ENCODE peak calls at places on chromosomes 12 and 14, in six cellular contexts. One of them, this sample, is unnamed.
A peak's percentile ranks its signal among the peaks of the same experiment; 100 is the strongest.

GRCh38 chr14:92846162-92846897 is 52.2 kb downstream of the GOLGA5 start:
- DNase-seq in stimulated activated CD8-positive, alpha-beta memory T cell treated with anti-CD3 and anti-CD28 coated beads, Interleukin-15, amount 100 ng/mL, for 4 hours: no peak
- DNase-seq in HFFc6: peak; percentile 78
- DNase-seq in left cardiac atrium: no peak
- DNase-seq in upper lobe of right lung: no peak
- DNase-seq in activated B cell treated with CpG ODN at 0.5 μM for 24 hours: no peak
- DNase-seq in this sample: no peak

GRCh38 chr14:63362305-63362914 is 43.7 kb upstream of the GPHB5 start:
- DNase-seq in left cardiac atrium: no peak
- DNase-seq in activated B cell treated with CpG ODN at 0.5 μM for 24 hours: no peak
- DNase-seq in stimulated activated CD8-positive, alpha-beta memory T cell treated with anti-CD3 and anti-CD28 coated beads, Interleukin-15, amount 100 ng/mL, for 4 hours: no peak
- DNase-seq in upper lobe of right lung: no peak
- DNase-seq in HFFc6: no peak
- DNase-seq in this sample: no peak

GRCh38 chr12:120249266-120249874 is 16.2 kb downstream of the PXN start:
- DNase-seq in HFFc6: no peak
- DNase-seq in left cardiac atrium: no peak
- DNase-seq in upper lobe of right lung: no peak
- DNase-seq in stimulated activated CD8-positive, alpha-beta memory T cell treated with anti-CD3 and anti-CD28 coated beads, Interleukin-15, amount 100 ng/mL, for 4 hours: no peak
- DNase-seq in activated B cell treated with CpG ODN at 0.5 μM for 24 hours: no peak
- DNase-seq in this sample: no peak

GRCh38 chr12:66813137-66813867 is 134.4 kb upstream of the GRIP1 start:
- DNase-seq in activated B cell treated with CpG ODN at 0.5 μM for 24 hours: no peak
- DNase-seq in HFFc6: no peak
- DNase-seq in upper lobe of right lung: no peak
- DNase-seq in left cardiac atrium: no peak
- DNase-seq in stimulated activated CD8-positive, alpha-beta memory T cell treated with anti-CD3 and anti-CD28 coated beads, Interleukin-15, amount 100 ng/mL, for 4 hours: no peak
- DNase-seq in this sample: no peak

GRCh38 chr14:51035611-51036192 is 59.2 kb downstream of the TRIM9 start:
- DNase-seq in HFFc6: no peak
- DNase-seq in upper lobe of right lung: no peak
- DNase-seq in left cardiac atrium: no peak
- DNase-seq in stimulated activated CD8-positive, alpha-beta memory T cell treated with anti-CD3 and anti-CD28 coated beads, Interleukin-15, amount 100 ng/mL, for 4 hours: no peak
- DNase-seq in activated B cell treated with CpG ODN at 0.5 μM for 24 hours: no peak
- DNase-seq in this sample: no peak

GRCh38 chr12:54624316-54625279 is 10.1 kb downstream of the LACRT start:
- DNase-seq in HFFc6: no peak
- DNase-seq in stimulated activated CD8-positive, alpha-beta memory T cell treated with anti-CD3 and anti-CD28 coated beads, Interleukin-15, amount 100 ng/mL, for 4 hours: no peak
- DNase-seq in upper lobe of right lung: no peak
- DNase-seq in activated B cell treated with CpG ODN at 0.5 μM for 24 hours: no peak
- DNase-seq in left cardiac atrium: no peak
- DNase-seq in this sample: no peak

GRCh38 chr14:104801284-104802119 is 601 bp downstream of the ZBTB42 start:
- DNase-seq in left cardiac atrium: no peak
- DNase-seq in activated B cell treated with CpG ODN at 0.5 μM for 24 hours: no peak
- DNase-seq in upper lobe of right lung: no peak
- DNase-seq in HFFc6: no peak
- DNase-seq in stimulated activated CD8-positive, alpha-beta memory T cell treated with anti-CD3 and anti-CD28 coated beads, Interleukin-15, amount 100 ng/mL, for 4 hours: no peak
- DNase-seq in this sample: no peak

GRCh38 chr12:2259368-2259767 is 206.6 kb downstream of the CACNA1C start:
- DNase-seq in left cardiac atrium: no peak
- DNase-seq in stimulated activated CD8-positive, alpha-beta memory T cell treated with anti-CD3 and anti-CD28 coated beads, Interleukin-15, amount 100 ng/mL, for 4 hours: no peak
- DNase-seq in upper lobe of right lung: no peak
- DNase-seq in activated B cell treated with CpG ODN at 0.5 μM for 24 hours: no peak
- DNase-seq in HFFc6: no peak
- DNase-seq in this sample: no peak

GRCh38 chr14:56798447-56799326 is 11.6 kb downstream of the OTX2 start:
- DNase-seq in left cardiac atrium: no peak
- DNase-seq in activated B cell treated with CpG ODN at 0.5 μM for 24 hours: no peak
- DNase-seq in HFFc6: no peak
- DNase-seq in upper lobe of right lung: no peak
- DNase-seq in stimulated activated CD8-positive, alpha-beta memory T cell treated with anti-CD3 and anti-CD28 coated beads, Interleukin-15, amount 100 ng/mL, for 4 hours: no peak
- DNase-seq in this sample: no peak

GRCh38 chr12:101855364-101855884 is 22.0 kb upstream of the DRAM1 start:
- DNase-seq in left cardiac atrium: no peak
- DNase-seq in activated B cell treated with CpG ODN at 0.5 μM for 24 hours: no peak
- DNase-seq in upper lobe of right lung: no peak
- DNase-seq in HFFc6: no peak
- DNase-seq in stimulated activated CD8-positive, alpha-beta memory T cell treated with anti-CD3 and anti-CD28 coated beads, Interleukin-15, amount 100 ng/mL, for 4 hours: no peak
- DNase-seq in this sample: no peak

GRCh38 chr14:78403278-78403815 is 233.2 kb downstream of the NRXN3 start:
- DNase-seq in upper lobe of right lung: no peak
- DNase-seq in stimulated activated CD8-positive, alpha-beta memory T cell treated with anti-CD3 and anti-CD28 coated beads, Interleukin-15, amount 100 ng/mL, for 4 hours: no peak
- DNase-seq in left cardiac atrium: no peak
- DNase-seq in HFFc6: no peak
- DNase-seq in activated B cell treated with CpG ODN at 0.5 μM for 24 hours: no peak
- DNase-seq in this sample: no peak

GRCh38 chr12:103712191-103712590 is 125.1 kb downstream of the STAB2 start:
- DNase-seq in activated B cell treated with CpG ODN at 0.5 μM for 24 hours: no peak
- DNase-seq in left cardiac atrium: no peak
- DNase-seq in stimulated activated CD8-positive, alpha-beta memory T cell treated with anti-CD3 and anti-CD28 coated beads, Interleukin-15, amount 100 ng/mL, for 4 hours: no peak
- DNase-seq in HFFc6: no peak
- DNase-seq in upper lobe of right lung: no peak
- DNase-seq in this sample: no peak

GRCh38 chr12:93219947-93220346 is 157.8 kb upstream of the NUDT4 start:
- DNase-seq in left cardiac atrium: no peak
- DNase-seq in stimulated activated CD8-positive, alpha-beta memory T cell treated with anti-CD3 and anti-CD28 coated beads, Interleukin-15, amount 100 ng/mL, for 4 hours: no peak
- DNase-seq in activated B cell treated with CpG ODN at 0.5 μM for 24 hours: no peak
- DNase-seq in upper lobe of right lung: no peak
- DNase-seq in HFFc6: no peak
- DNase-seq in this sample: no peak

GRCh38 chr14:103711516-103712431 is 3.5 kb downstream of the XRCC3 start:
- DNase-seq in activated B cell treated with CpG ODN at 0.5 μM for 24 hours: no peak
- DNase-seq in stimulated activated CD8-positive, alpha-beta memory T cell treated with anti-CD3 and anti-CD28 coated beads, Interleukin-15, amount 100 ng/mL, for 4 hours: no peak
- DNase-seq in left cardiac atrium: peak; percentile 75
- DNase-seq in HFFc6: no peak
- DNase-seq in upper lobe of right lung: peak; percentile 79
- DNase-seq in this sample: peak; percentile 71

GRCh38 chr14:39432619-39433451 is 602 bp upstream of the FBXO33 start:
- DNase-seq in left cardiac atrium: peak; percentile 92
- DNase-seq in stimulated activated CD8-positive, alpha-beta memory T cell treated with anti-CD3 and anti-CD28 coated beads, Interleukin-15, amount 100 ng/mL, for 4 hours: peak; percentile 52
- DNase-seq in upper lobe of right lung: peak; percentile 98
- DNase-seq in activated B cell treated with CpG ODN at 0.5 μM for 24 hours: peak; percentile 83
- DNase-seq in HFFc6: peak; percentile 70
- DNase-seq in this sample: peak; percentile 91

GRCh38 chr12:76384560-76384959 is 36.3 kb upstream of the BBS10 start:
- DNase-seq in upper lobe of right lung: no peak
- DNase-seq in activated B cell treated with CpG ODN at 0.5 μM for 24 hours: no peak
- DNase-seq in HFFc6: no peak
- DNase-seq in left cardiac atrium: no peak
- DNase-seq in stimulated activated CD8-positive, alpha-beta memory T cell treated with anti-CD3 and anti-CD28 coated beads, Interleukin-15, amount 100 ng/mL, for 4 hours: no peak
- DNase-seq in this sample: no peak

GRCh38 chr12:51048601-51049369 is 658 bp downstream of the LETMD1 start:
- DNase-seq in stimulated activated CD8-positive, alpha-beta memory T cell treated with anti-CD3 and anti-CD28 coated beads, Interleukin-15, amount 100 ng/mL, for 4 hours: no peak
- DNase-seq in left cardiac atrium: no peak
- DNase-seq in HFFc6: no peak
- DNase-seq in activated B cell treated with CpG ODN at 0.5 μM for 24 hours: no peak
- DNase-seq in upper lobe of right lung: no peak
- DNase-seq in this sample: no peak

GRCh38 chr12:69851976-69852375 is 26.9 kb downstream of the MYRFL start:
- DNase-seq in HFFc6: no peak
- DNase-seq in activated B cell treated with CpG ODN at 0.5 μM for 24 hours: no peak
- DNase-seq in left cardiac atrium: no peak
- DNase-seq in stimulated activated CD8-positive, alpha-beta memory T cell treated with anti-CD3 and anti-CD28 coated beads, Interleukin-15, amount 100 ng/mL, for 4 hours: no peak
- DNase-seq in upper lobe of right lung: no peak
- DNase-seq in this sample: no peak

GRCh38 chr12:30754383-30754749 is 385 bp downstream of the CAPRIN2 start:
- DNase-seq in activated B cell treated with CpG ODN at 0.5 μM for 24 hours: no peak
- DNase-seq in upper lobe of right lung: no peak
- DNase-seq in left cardiac atrium: no peak
- DNase-seq in HFFc6: no peak
- DNase-seq in stimulated activated CD8-positive, alpha-beta memory T cell treated with anti-CD3 and anti-CD28 coated beads, Interleukin-15, amount 100 ng/mL, for 4 hours: no peak
- DNase-seq in this sample: no peak

GRCh38 chr12:108561852-108562347 is 496 bp upstream of the ISCU start:
- DNase-seq in HFFc6: no peak
- DNase-seq in left cardiac atrium: no peak
- DNase-seq in upper lobe of right lung: no peak
- DNase-seq in stimulated activated CD8-positive, alpha-beta memory T cell treated with anti-CD3 and anti-CD28 coated beads, Interleukin-15, amount 100 ng/mL, for 4 hours: no peak
- DNase-seq in activated B cell treated with CpG ODN at 0.5 μM for 24 hours: no peak
- DNase-seq in this sample: no peak

GRCh38 chr12:104216461-104217058 is 981 bp downstream of the TXNRD1 start:
- DNase-seq in HFFc6: no peak
- DNase-seq in upper lobe of right lung: no peak
- DNase-seq in activated B cell treated with CpG ODN at 0.5 μM for 24 hours: no peak
- DNase-seq in stimulated activated CD8-positive, alpha-beta memory T cell treated with anti-CD3 and anti-CD28 coated beads, Interleukin-15, amount 100 ng/mL, for 4 hours: no peak
- DNase-seq in left cardiac atrium: no peak
- DNase-seq in this sample: no peak

GRCh38 chr12:57467212-57467874 is 7.8 kb downstream of the GLI1 start:
- DNase-seq in activated B cell treated with CpG ODN at 0.5 μM for 24 hours: no peak
- DNase-seq in HFFc6: no peak
- DNase-seq in left cardiac atrium: no peak
- DNase-seq in stimulated activated CD8-positive, alpha-beta memory T cell treated with anti-CD3 and anti-CD28 coated beads, Interleukin-15, amount 100 ng/mL, for 4 hours: no peak
- DNase-seq in upper lobe of right lung: no peak
- DNase-seq in this sample: no peak

GRCh38 chr12:1093166-1093751 is 102.2 kb downstream of the ERC1 start:
- DNase-seq in left cardiac atrium: no peak
- DNase-seq in upper lobe of right lung: no peak
- DNase-seq in stimulated activated CD8-positive, alpha-beta memory T cell treated with anti-CD3 and anti-CD28 coated beads, Interleukin-15, amount 100 ng/mL, for 4 hours: no peak
- DNase-seq in HFFc6: peak; percentile 53
- DNase-seq in activated B cell treated with CpG ODN at 0.5 μM for 24 hours: no peak
- DNase-seq in this sample: peak; percentile 51

GRCh38 chr12:82781288-82782078 is 94.8 kb downstream of the TMTC2 start:
- DNase-seq in HFFc6: no peak
- DNase-seq in left cardiac atrium: no peak
- DNase-seq in upper lobe of right lung: no peak
- DNase-seq in activated B cell treated with CpG ODN at 0.5 μM for 24 hours: no peak
- DNase-seq in stimulated activated CD8-positive, alpha-beta memory T cell treated with anti-CD3 and anti-CD28 coated beads, Interleukin-15, amount 100 ng/mL, for 4 hours: no peak
- DNase-seq in this sample: no peak

GRCh38 chr14:51304956-51305355 is 64.9 kb downstream of the TMX1 start:
- DNase-seq in HFFc6: peak; percentile 97
- DNase-seq in left cardiac atrium: no peak
- DNase-seq in activated B cell treated with CpG ODN at 0.5 μM for 24 hours: no peak
- DNase-seq in upper lobe of right lung: no peak
- DNase-seq in stimulated activated CD8-positive, alpha-beta memory T cell treated with anti-CD3 and anti-CD28 coated beads, Interleukin-15, amount 100 ng/mL, for 4 hours: no peak
- DNase-seq in this sample: no peak

GRCh38 chr14:53515264-53515663 is 362.1 kb upstream of the DDHD1 start:
- DNase-seq in upper lobe of right lung: no peak
- DNase-seq in left cardiac atrium: no peak
- DNase-seq in stimulated activated CD8-positive, alpha-beta memory T cell treated with anti-CD3 and anti-CD28 coated beads, Interleukin-15, amount 100 ng/mL, for 4 hours: no peak
- DNase-seq in HFFc6: no peak
- DNase-seq in activated B cell treated with CpG ODN at 0.5 μM for 24 hours: no peak
- DNase-seq in this sample: no peak

GRCh38 chr12:124281309-124281708 is 13.6 kb upstream of the RFLNA start:
- DNase-seq in stimulated activated CD8-positive, alpha-beta memory T cell treated with anti-CD3 and anti-CD28 coated beads, Interleukin-15, amount 100 ng/mL, for 4 hours: no peak
- DNase-seq in activated B cell treated with CpG ODN at 0.5 μM for 24 hours: no peak
- DNase-seq in upper lobe of right lung: no peak
- DNase-seq in left cardiac atrium: no peak
- DNase-seq in HFFc6: no peak
- DNase-seq in this sample: no peak

GRCh38 chr12:57632898-57633825 is at the start of gene B4GALNT1:
- DNase-seq in upper lobe of right lung: peak; percentile 81
- DNase-seq in HFFc6: peak; percentile 13
- DNase-seq in stimulated activated CD8-positive, alpha-beta memory T cell treated with anti-CD3 and anti-CD28 coated beads, Interleukin-15, amount 100 ng/mL, for 4 hours: peak; percentile 39
- DNase-seq in left cardiac atrium: peak; percentile 67
- DNase-seq in activated B cell treated with CpG ODN at 0.5 μM for 24 hours: peak; percentile 75
- DNase-seq in this sample: peak; percentile 36

GRCh38 chr14:53946404-53947400 is 9.9 kb downstream of the BMP4 start:
- DNase-seq in activated B cell treated with CpG ODN at 0.5 μM for 24 hours: no peak
- DNase-seq in stimulated activated CD8-positive, alpha-beta memory T cell treated with anti-CD3 and anti-CD28 coated beads, Interleukin-15, amount 100 ng/mL, for 4 hours: no peak
- DNase-seq in HFFc6: no peak
- DNase-seq in upper lobe of right lung: peak; percentile 67
- DNase-seq in left cardiac atrium: no peak
- DNase-seq in this sample: no peak

GRCh38 chr14:77040059-77040308 is 11.5 kb upstream of the IRF2BPL start:
- DNase-seq in HFFc6: no peak
- DNase-seq in left cardiac atrium: no peak
- DNase-seq in activated B cell treated with CpG ODN at 0.5 μM for 24 hours: no peak
- DNase-seq in stimulated activated CD8-positive, alpha-beta memory T cell treated with anti-CD3 and anti-CD28 coated beads, Interleukin-15, amount 100 ng/mL, for 4 hours: no peak
- DNase-seq in upper lobe of right lung: no peak
- DNase-seq in this sample: no peak